ENCODE peak calls at places on chromosomes 1 and 21, in nine cellular contexts. R is K562, S is IMR-90, V is lung, E is fibroblast of lung, A is HCT116, W is coronary artery, H is HFF-Myc, B is AG04450. L is an unnamed sample.

GRCh38 chr21:37766104-37766503 is 150.2 kb downstream of the KCNJ6 start:
- DNase-seq in E (no peak), V (no peak), S (no peak), B (no peak), W (no peak), R (no peak), A (no peak), H (no peak), L (no peak)

GRCh38 chr1:6209661-6210605 is 4.0 kb downstream of the RNF207 start:
- DNase-seq in H (no peak), S (no peak), R (peak), W (no peak), A (no peak), V (no peak), E (no peak), B (no peak), L (no peak)

GRCh38 chr1:98126740-98127139 is 205.9 kb upstream of the DPYD start:
- DNase-seq in V (no peak), B (no peak), A (no peak), S (no peak), H (no peak), R (no peak), E (no peak), W (no peak), L (no peak)

GRCh38 chr1:109262231-109263010 is 13.1 kb downstream of the CELSR2 start:
- DNase-seq in R (no peak), V (no peak), E (no peak), A (no peak), B (no peak), S (no peak), W (no peak), H (no peak), L (no peak)

GRCh38 chr1:203326830-203327683 is 21.7 kb downstream of the BTG2 start:
- DNase-seq in R (peak), V (peak), E (peak), S (peak), B (peak), H (no peak), A (peak), W (peak), L (peak)

GRCh38 chr21:40846057-40846456 is 901 bp downstream of the DSCAM start:
- DNase-seq in H (no peak), S (no peak), R (no peak), B (no peak), V (no peak), A (no peak), W (no peak), E (no peak), L (no peak)

GRCh38 chr1:170415734-170416372 is 116.1 kb upstream of the GORAB start:
- DNase-seq in R (no peak), W (no peak), B (no peak), A (no peak), E (peak), H (peak), S (no peak), V (no peak), L (no peak)

GRCh38 chr21:37536616-37537278 is 170.2 kb downstream of the DYRK1A start:
- DNase-seq in W (no peak), B (no peak), V (no peak), R (no peak), E (no peak), H (no peak), A (no peak), S (no peak), L (no peak)

GRCh38 chr1:20069932-20070331 is at the start of gene PLA2G5:
- DNase-seq in E (peak), V (peak), W (peak), A (no peak), R (no peak), H (no peak), B (no peak), S (peak), L (peak)

GRCh38 chr1:202031796-202032195 is 21.4 kb downstream of the ELF3 start:
- DNase-seq in B (no peak), E (no peak), W (no peak), V (no peak), S (no peak), A (no peak), R (no peak), H (no peak), L (no peak)

GRCh38 chr1:29757866-29758763 is 521.8 kb downstream of the PTPRU start:
- DNase-seq in A (no peak), H (no peak), S (no peak), V (peak), B (no peak), R (no peak), E (no peak), W (peak), L (no peak)

GRCh38 chr1:54302951-54303843 is 103.0 kb downstream of the SSBP3 start:
- DNase-seq in V (no peak), E (peak), A (no peak), W (no peak), B (no peak), H (no peak), S (no peak), R (no peak), L (no peak)

GRCh38 chr1:78070758-78071157 is 25.0 kb downstream of the GIPC2 start:
- DNase-seq in H (peak), S (peak), A (no peak), E (peak), V (no peak), R (no peak), B (peak), W (no peak), L (peak)

GRCh38 chr1:230067441-230067870 is 418 bp downstream of the GALNT2 start:
- DNase-seq in B (no peak), W (no peak), V (peak), H (no peak), E (peak), A (no peak), S (no peak), R (peak), L (no peak)

GRCh38 chr1:54885863-54886723 is 902 bp downstream of the DHCR24 start:
- DNase-seq in H (no peak), R (peak), E (peak), A (peak), B (no peak), S (no peak), W (no peak), V (peak), L (no peak)

GRCh38 chr1:192311281-192311680 is 5.5 kb upstream of the RGS21 start:
- DNase-seq in S (peak), B (peak), W (no peak), E (peak), A (peak), V (no peak), R (no peak), H (peak), L (peak)

GRCh38 chr1:216433175-216433574 is 9.9 kb upstream of the USH2A start:
- DNase-seq in S (no peak), R (no peak), V (no peak), B (no peak), W (no peak), A (no peak), H (no peak), E (no peak), L (no peak)

GRCh38 chr1:94325379-94326302 is 88.3 kb upstream of the ARHGAP29 start:
- DNase-seq in B (peak), V (no peak), R (no peak), S (peak), A (peak), E (peak), H (peak), W (no peak), L (peak)

GRCh38 chr1:221773383-221773782 is 31.5 kb upstream of the DUSP10 start:
- DNase-seq in S (no peak), V (no peak), B (no peak), H (no peak), A (no peak), W (no peak), R (no peak), E (no peak), L (no peak)

GRCh38 chr1:45864765-45865164 is 61.4 kb downstream of the MAST2 start:
- DNase-seq in H (no peak), W (no peak), B (no peak), E (peak), R (no peak), A (no peak), S (peak), V (no peak), L (peak)

GRCh38 chr21:42235593-42235992 is 16.7 kb downstream of the ABCG1 start:
- DNase-seq in E (no peak), A (no peak), R (peak), V (no peak), W (no peak), B (no peak), S (no peak), H (no peak), L (no peak)

GRCh38 chr1:58584082-58584895 is 7.2 kb upstream of the TACSTD2 start:
- DNase-seq in A (peak), B (peak), H (peak), S (peak), E (peak), V (peak), R (peak), W (peak), L (peak)

GRCh38 chr1:203229471-203230178 is at the start of gene CHIT1:
- DNase-seq in A (no peak), R (no peak), H (no peak), W (no peak), V (no peak), B (no peak), E (no peak), S (peak), L (no peak)

GRCh38 chr1:210586785-210587184 is 258.1 kb downstream of the HHAT start:
- DNase-seq in B (no peak), V (no peak), A (no peak), S (no peak), E (peak), H (no peak), W (no peak), R (no peak), L (peak)

GRCh38 chr1:178266619-178267066 is 172.7 kb downstream of the RASAL2 start:
- DNase-seq in B (no peak), E (no peak), S (no peak), H (no peak), R (no peak), V (no peak), A (no peak), W (no peak), L (no peak)

GRCh38 chr1:41358152-41358937 is 2.9 kb upstream of the FOXO6 start:
- DNase-seq in B (no peak), R (no peak), A (no peak), E (peak), H (no peak), W (peak), V (no peak), S (no peak), L (no peak)

GRCh38 chr1:21901986-21902377 is 35.1 kb downstream of the HSPG2 start:
- DNase-seq in E (no peak), W (no peak), B (no peak), R (no peak), H (no peak), V (no peak), A (no peak), S (no peak), L (no peak)

GRCh38 chr1:204420039-204421004 is 8.7 kb upstream of the PPP1R15B start:
- DNase-seq in E (no peak), W (no peak), H (no peak), A (no peak), S (peak), R (no peak), V (no peak), B (no peak), L (no peak)

GRCh38 chr1:162666006-162666645 is 33.9 kb downstream of the DDR2 start:
- DNase-seq in A (no peak), R (no peak), B (no peak), V (no peak), E (peak), S (no peak), H (no peak), W (no peak), L (no peak)

GRCh38 chr1:198798923-198799386 is 160.1 kb downstream of the PTPRC start:
- DNase-seq in H (no peak), E (no peak), V (no peak), S (no peak), R (no peak), W (no peak), A (no peak), B (no peak), L (no peak)
- TF ChIP-seq CTCF in H (no peak), E (no peak), V (no peak), S (no peak), R (no peak), W (no peak), A (no peak), B (no peak), L (no peak)

GRCh38 chr1:25023190-25023578 is 93.1 kb upstream of the RUNX3 start:
- DNase-seq in B (no peak), S (no peak), E (no peak), V (no peak), A (no peak), H (no peak), W (no peak), R (no peak), L (no peak)
- H3K4me3 ChIP-seq in B (no peak), S (no peak), E (no peak), V (no peak), A (peak), H (no peak), W (no peak), R (no peak), L (no peak)

GRCh38 chr1:76867342-76868130 is at the start of gene ST6GALNAC5:
- DNase-seq in E (peak), S (peak), R (no peak), A (no peak), W (no peak), B (no peak), V (no peak), H (no peak), L (peak)
- TF ChIP-seq CTCF in E (no peak), S (no peak), R (no peak), A (no peak), W (no peak), B (peak), V (no peak), H (no peak), L (peak)

GRCh38 chr1:111516008-111516535 is 12.6 kb upstream of the ADORA3 start:
- DNase-seq in S (peak), V (peak), R (peak), B (no peak), H (peak), E (peak), A (no peak), W (peak), L (peak)
- H3K4me3 ChIP-seq in S (peak), V (no peak), R (no peak), B (peak), H (peak), E (peak), A (no peak), W (peak), L (peak)

DNA sequence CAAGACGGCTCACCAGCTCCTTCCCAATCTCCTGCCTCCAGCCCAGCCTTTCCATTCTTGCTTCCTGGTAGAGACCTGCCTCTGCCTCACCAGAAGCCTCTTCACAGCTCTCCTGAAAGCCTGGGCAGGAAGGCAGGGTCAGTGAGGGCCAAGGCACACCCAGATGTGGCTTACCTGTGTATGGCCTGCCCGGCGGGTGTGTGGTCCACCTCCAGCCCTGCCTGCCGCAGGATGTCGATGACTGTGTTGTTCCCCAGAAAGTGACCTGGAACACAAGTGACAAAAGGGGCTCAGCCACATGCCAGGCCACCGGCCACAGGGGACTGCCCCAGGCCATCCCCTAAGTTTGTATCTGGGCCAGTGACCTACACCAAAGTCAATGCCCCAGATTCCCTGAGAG is 218.9 kb downstream of the TRABD2B start:
- DNase-seq in V (no peak), B (no peak), W (no peak), R (no peak), H (no peak), A (no peak), E (no peak), S (no peak), L (no peak)
- TF ChIP-seq CTCF in V (no peak), B (no peak), W (no peak), R (no peak), H (no peak), A (no peak), E (no peak), S (no peak), L (no peak)

GRCh38 chr1:7253988-7254587 is 468.8 kb downstream of the CAMTA1 start:
- DNase-seq in S (no peak), H (no peak), E (no peak), V (no peak), B (no peak), W (no peak), R (no peak), A (no peak), L (no peak)

GRCh38 chr1:7250176-7250575 is 464.9 kb downstream of the CAMTA1 start:
- DNase-seq in H (no peak), E (peak), V (no peak), B (no peak), R (no peak), A (no peak), S (no peak), W (no peak), L (no peak)

GRCh38 chr1:7250826-7251800 is 465.9 kb downstream of the CAMTA1 start:
- DNase-seq in V (no peak), H (no peak), S (no peak), B (no peak), W (no peak), A (no peak), R (no peak), E (no peak), L (no peak)

GRCh38 chr1:7253118-7253480 is 467.8 kb downstream of the CAMTA1 start:
- DNase-seq in R (no peak), W (no peak), S (peak), A (no peak), V (no peak), B (no peak), E (peak), H (no peak), L (peak)

DNA sequence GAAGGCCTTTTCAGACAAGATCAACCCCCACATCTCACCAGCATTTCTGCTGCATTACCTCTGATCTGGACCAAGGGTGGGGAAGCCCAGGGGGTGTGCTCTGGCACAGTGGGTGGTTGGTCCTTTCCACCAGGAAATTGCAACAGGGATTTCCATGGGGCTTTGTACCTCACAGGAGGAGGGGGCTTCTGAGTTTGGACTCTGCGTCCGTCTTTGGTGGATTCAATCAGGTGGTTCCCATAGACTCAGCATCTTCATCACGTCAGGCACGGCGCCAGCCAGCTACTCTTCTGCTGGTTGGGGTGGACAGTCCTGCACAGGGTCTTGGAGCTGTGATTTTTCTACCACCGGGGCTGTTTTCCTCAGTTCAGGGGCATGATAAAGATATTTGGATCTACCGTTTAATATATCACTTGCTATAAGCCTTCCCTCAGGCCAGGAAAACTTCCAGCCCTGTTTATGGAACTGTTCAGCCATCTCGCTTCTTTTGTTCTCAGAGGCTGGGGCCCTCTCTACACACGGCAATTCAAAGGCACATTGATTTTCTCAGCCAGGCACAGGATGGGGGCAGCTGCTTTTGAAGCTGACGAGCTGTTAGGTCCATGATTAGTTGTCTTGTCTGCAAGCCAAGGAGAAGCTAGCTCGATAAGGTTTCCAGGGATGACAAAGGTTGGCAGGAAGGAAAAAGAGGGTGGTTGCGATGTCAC is 467.3 kb downstream of the CAMTA1 start:
- DNase-seq in A (no peak), W (no peak), S (no peak), R (no peak), B (no peak), V (no peak), E (peak), H (no peak), L (no peak)
- H3K4me3 ChIP-seq in A (no peak), W (no peak), S (no peak), R (no peak), B (no peak), V (no peak), E (no peak), H (no peak), L (no peak)

GRCh38 chr1:114618606-114619005 is 37.2 kb upstream of the BCAS2 start:
- DNase-seq in R (no peak), H (no peak), E (no peak), A (no peak), B (no peak), V (no peak), S (no peak), W (no peak), L (no peak)

GRCh38 chr1:114623364-114623763 is 41.9 kb upstream of the BCAS2 start:
- DNase-seq in S (no peak), H (no peak), B (no peak), E (no peak), A (no peak), W (no peak), R (no peak), V (no peak), L (no peak)

DNA sequence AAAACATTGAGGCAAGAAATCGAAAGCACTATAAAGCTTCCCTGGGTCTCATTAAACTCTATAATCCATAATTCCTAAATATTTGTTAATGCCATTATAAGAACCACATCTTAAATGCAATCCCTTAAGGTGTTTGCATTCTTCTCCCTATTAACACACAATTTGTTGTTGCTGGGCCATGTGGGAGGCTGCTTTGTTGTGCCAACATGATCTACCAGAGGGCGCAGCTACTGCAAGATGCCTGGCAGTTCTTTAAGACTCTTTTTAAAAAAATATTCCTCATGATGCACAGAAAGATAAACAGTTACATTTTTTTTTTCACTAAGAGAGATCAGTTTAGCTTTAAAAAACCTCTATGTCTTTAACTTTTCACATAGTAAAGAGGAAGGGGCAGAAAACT is 39.0 kb upstream of the BCAS2 start:
- DNase-seq in A (no peak), S (no peak), B (no peak), V (no peak), R (no peak), E (no peak), W (no peak), H (no peak), L (no peak)
- TF ChIP-seq CTCF in A (no peak), S (no peak), B (no peak), V (no peak), R (no peak), E (no peak), W (no peak), H (no peak), L (no peak)

GRCh38 chr1:106773206-106773605 is 283.3 kb upstream of the PRMT6 start:
- DNase-seq in W (no peak), A (no peak), V (no peak), R (no peak), E (no peak), H (no peak), S (no peak), B (no peak), L (no peak)
- H3K4me3 ChIP-seq in W (no peak), A (no peak), V (no peak), R (no peak), E (no peak), H (no peak), S (no peak), B (no peak), L (no peak)

GRCh38 chr1:34460193-34460592 is 283.5 kb downstream of the C1orf94 start:
- DNase-seq in S (no peak), R (peak), V (peak), H (peak), W (peak), A (peak), E (no peak), B (no peak), L (no peak)
- TF ChIP-seq CTCF in S (no peak), R (peak), V (peak), H (peak), W (no peak), A (peak), E (no peak), B (peak), L (peak)

GRCh38 chr1:200861937-200862647 is 10.7 kb upstream of the GPR25 start:
- DNase-seq in H (no peak), V (no peak), W (no peak), A (no peak), E (no peak), R (no peak), S (no peak), B (no peak), L (no peak)
- H3K4me3 ChIP-seq in H (no peak), V (no peak), W (no peak), A (no peak), E (no peak), R (no peak), S (no peak), B (no peak), L (no peak)